ENCODE peak calls at places on chromosomes 16 and 17, in six cellular contexts. One of them, this sample, is unnamed.

GRCh38 chr17:72463287-72464102 is 342.7 kb downstream of the SOX9 start:
- DNase-seq in neural crest cell: no peak
- DNase-seq in CD8-positive, alpha-beta memory T cell: no peak
- DNase-seq in AG08395: no peak
- DNase-seq in GM12864: no peak
- DNase-seq in HEK293T: no peak
- DNase-seq in this sample: no peak

GRCh38 chr17:30396612-30397011 is 17.9 kb downstream of the CPD start:
- DNase-seq in neural crest cell: no peak
- DNase-seq in HEK293T: no peak
- DNase-seq in AG08395: no peak
- DNase-seq in CD8-positive, alpha-beta memory T cell: no peak
- DNase-seq in GM12864: no peak
- DNase-seq in this sample: no peak

GRCh38 chr17:58219789-58220183 is 731 bp upstream of the MKS1 start:
- DNase-seq in GM12864: no peak
- DNase-seq in neural crest cell: no peak
- DNase-seq in CD8-positive, alpha-beta memory T cell: no peak
- DNase-seq in HEK293T: no peak
- DNase-seq in AG08395: no peak
- DNase-seq in this sample: no peak

GRCh38 chr17:80710716-80711115 is 166.1 kb downstream of the RPTOR start:
- DNase-seq in neural crest cell: no peak
- DNase-seq in AG08395: no peak
- DNase-seq in GM12864: no peak
- DNase-seq in CD8-positive, alpha-beta memory T cell: no peak
- DNase-seq in HEK293T: no peak
- DNase-seq in this sample: no peak

GRCh38 chr17:75345514-75346167 is 56.4 kb upstream of the SLC25A19 start:
- DNase-seq in neural crest cell: no peak
- DNase-seq in HEK293T: no peak
- DNase-seq in GM12864: peak; percentile 90
- DNase-seq in CD8-positive, alpha-beta memory T cell: peak; percentile 61
- DNase-seq in AG08395: no peak
- DNase-seq in this sample: no peak

GRCh38 chr16:6558661-6559060 is 774.0 kb upstream of the RBFOX1 start:
- DNase-seq in neural crest cell: no peak
- DNase-seq in HEK293T: no peak
- DNase-seq in AG08395: no peak
- DNase-seq in GM12864: no peak
- DNase-seq in CD8-positive, alpha-beta memory T cell: no peak
- DNase-seq in this sample: no peak

GRCh38 chr17:43766413-43767052 is 7.9 kb upstream of the SOST start:
- DNase-seq in neural crest cell: peak; percentile 62
- DNase-seq in HEK293T: peak; percentile 72
- DNase-seq in CD8-positive, alpha-beta memory T cell: peak; percentile 64
- DNase-seq in GM12864: no peak
- DNase-seq in AG08395: peak; percentile 66
- DNase-seq in this sample: no peak

GRCh38 chr16:17053536-17054160 is 417.1 kb downstream of the XYLT1 start:
- DNase-seq in GM12864: no peak
- DNase-seq in HEK293T: no peak
- DNase-seq in neural crest cell: no peak
- DNase-seq in CD8-positive, alpha-beta memory T cell: no peak
- DNase-seq in AG08395: no peak
- DNase-seq in this sample: no peak

GRCh38 chr16:67923414-67924127 is 8.1 kb downstream of the CTRL start:
- DNase-seq in CD8-positive, alpha-beta memory T cell: no peak
- DNase-seq in AG08395: no peak
- DNase-seq in neural crest cell: no peak
- DNase-seq in HEK293T: no peak
- DNase-seq in GM12864: no peak
- DNase-seq in this sample: no peak

GRCh38 chr17:27793168-27793905 is 7.0 kb downstream of the NOS2 start:
- DNase-seq in CD8-positive, alpha-beta memory T cell: peak; percentile 35
- DNase-seq in AG08395: peak; percentile 14
- DNase-seq in HEK293T: peak; percentile 64
- DNase-seq in neural crest cell: peak; percentile 28
- DNase-seq in GM12864: no peak
- DNase-seq in this sample: no peak

GRCh38 chr17:20944014-20944905 is 98.6 kb downstream of the USP22 start:
- DNase-seq in AG08395: no peak
- DNase-seq in HEK293T: peak; percentile 33
- DNase-seq in CD8-positive, alpha-beta memory T cell: no peak
- DNase-seq in GM12864: no peak
- DNase-seq in neural crest cell: no peak
- DNase-seq in this sample: no peak

GRCh38 chr17:81927653-81928496 is at the start of gene MAFG:
- DNase-seq in neural crest cell: peak; percentile 87
- DNase-seq in GM12864: peak; percentile 50
- DNase-seq in AG08395: peak; percentile 96
- DNase-seq in CD8-positive, alpha-beta memory T cell: peak; percentile 94
- DNase-seq in HEK293T: peak; percentile 98
- DNase-seq in this sample: peak; percentile 99

GRCh38 chr17:66952681-66953638 is 11.5 kb upstream of the CACNG4 start:
- DNase-seq in AG08395: no peak
- DNase-seq in GM12864: no peak
- DNase-seq in HEK293T: no peak
- DNase-seq in neural crest cell: no peak
- DNase-seq in CD8-positive, alpha-beta memory T cell: no peak
- DNase-seq in this sample: no peak

GRCh38 chr16:47976609-47977180 is 179.1 kb downstream of the ABCC12 start:
- DNase-seq in HEK293T: no peak
- DNase-seq in GM12864: no peak
- DNase-seq in AG08395: no peak
- DNase-seq in neural crest cell: no peak
- DNase-seq in CD8-positive, alpha-beta memory T cell: no peak
- DNase-seq in this sample: no peak

GRCh38 chr17:67435122-67435521 is 58.0 kb downstream of the PITPNC1 start:
- DNase-seq in HEK293T: no peak
- DNase-seq in neural crest cell: no peak
- DNase-seq in AG08395: no peak
- DNase-seq in GM12864: no peak
- DNase-seq in CD8-positive, alpha-beta memory T cell: peak; percentile 82
- DNase-seq in this sample: no peak

GRCh38 chr17:78802008-78802407 is 19.9 kb upstream of the CYTH1 start:
- DNase-seq in HEK293T: no peak
- DNase-seq in AG08395: no peak
- DNase-seq in GM12864: no peak
- DNase-seq in CD8-positive, alpha-beta memory T cell: no peak
- DNase-seq in neural crest cell: no peak
- DNase-seq in this sample: no peak

GRCh38 chr17:77690271-77691161 is 268.0 kb upstream of the TNRC6C start:
- DNase-seq in neural crest cell: no peak
- DNase-seq in CD8-positive, alpha-beta memory T cell: peak; percentile 49
- DNase-seq in AG08395: peak; percentile 27
- DNase-seq in GM12864: no peak
- DNase-seq in HEK293T: no peak
- DNase-seq in this sample: no peak

GRCh38 chr16:68072038-68072695 is 13.0 kb upstream of the NFATC3 start:
- DNase-seq in CD8-positive, alpha-beta memory T cell: no peak
- DNase-seq in neural crest cell: no peak
- DNase-seq in HEK293T: no peak
- DNase-seq in GM12864: no peak
- DNase-seq in AG08395: peak; percentile 71
- DNase-seq in this sample: no peak

GRCh38 chr16:84021488-84021887 is 21.1 kb downstream of the SLC38A8 start:
- DNase-seq in CD8-positive, alpha-beta memory T cell: no peak
- DNase-seq in AG08395: no peak
- DNase-seq in neural crest cell: no peak
- DNase-seq in HEK293T: no peak
- DNase-seq in GM12864: no peak
- DNase-seq in this sample: no peak